ENCODE peak calls at places on chromosome 14, in five cellular contexts. Z is stimulated activated CD4-positive, alpha-beta T cell treated with anti-CD3 and anti-CD28 coated beads, Interleukin-4, amount 100 ng/mL, for 48 hours; F is iPS DF 6.9; R is hepatocyte; H is cardiac fibroblast. D is an unnamed sample.

GRCh38 chr14:102941419-102942011 is 19.1 kb downstream of the AMN start:
- DNase-seq in Z (no peak), F (no peak), R (no peak), H (no peak), D (no peak)

GRCh38 chr14:85316701-85317100 is 213.2 kb upstream of the FLRT2 start:
- DNase-seq in Z (no peak), F (no peak), R (no peak), H (no peak), D (no peak)

GRCh38 chr14:37746140-37746832 is 150.9 kb downstream of the TTC6 start:
- DNase-seq in Z (no peak), F (no peak), R (no peak), H (no peak), D (no peak)

GRCh38 chr14:89382487-89383170 is 34.4 kb downstream of the FOXN3 start:
- DNase-seq in Z (no peak), F (no peak), R (no peak), H (no peak), D (no peak)

GRCh38 chr14:59483360-59483759 is 848 bp downstream of the L3HYPDH start:
- DNase-seq in Z (no peak), F (no peak), R (peak), H (peak), D (no peak)

GRCh38 chr14:56351861-56352260 is 227.7 kb upstream of the TMEM260 start:
- DNase-seq in Z (no peak), F (no peak), R (no peak), H (peak), D (no peak)

GRCh38 chr14:69539631-69540410 is 34.9 kb downstream of the CCDC177 start:
- DNase-seq in Z (no peak), F (no peak), R (no peak), H (peak), D (no peak)

GRCh38 chr14:103558071-103558882 is 4.2 kb downstream of the BAG5 start:
- DNase-seq in Z (no peak), F (no peak), R (no peak), H (peak), D (no peak)

GRCh38 chr14:77141592-77142288 is at the start of gene ZDHHC22:
- DNase-seq in Z (no peak), F (no peak), R (no peak), H (no peak), D (no peak)

D was measured in HFF-Myc.